ENCODE peak calls at places on chromosome 20, in seven cellular contexts. W is CD8-positive, alpha-beta T cell; E is endothelial cell of umbilical vein; M is cardiac muscle cell; X is heart right ventricle; T is lower lobe of right lung; V is breast epithelium. I is an unnamed sample.

GRCh38 chr20:41428285-41428684 is 61.7 kb upstream of the EMILIN3 start:
- DNase-seq in X (no peak), V (no peak), T (no peak), W (peak; percentile 26), M (no peak), E (no peak), I (peak; percentile 84)

GRCh38 chr20:24776755-24777271 is 172.3 kb upstream of the CST7 start:
- DNase-seq in E (no peak), W (no peak), M (no peak), X (no peak), T (no peak), V (no peak), I (no peak)

GRCh38 chr20:13105071-13105470 is 96.3 kb downstream of the SPTLC3 start:
- DNase-seq in M (no peak), V (no peak), W (no peak), E (no peak), T (no peak), X (no peak), I (no peak)

GRCh38 chr20:3172933-3173581 is at the start of gene LZTS3:
- DNase-seq in M (no peak), V (peak; percentile 77), W (peak; percentile 91), E (peak; percentile 60), T (peak; percentile 80), X (peak; percentile 75), I (no peak)

GRCh38 chr20:25356294-25356933 is 34.2 kb downstream of the ABHD12 start:
- DNase-seq in X (no peak), E (no peak), M (no peak), V (no peak), T (no peak), W (no peak), I (no peak)

GRCh38 chr20:43409041-43409913 is 48.4 kb upstream of the SRSF6 start:
- DNase-seq in T (no peak), V (no peak), M (peak; percentile 32), X (no peak), E (peak; percentile 38), W (no peak), I (no peak)

GRCh38 chr20:37378785-37379598 is 33.1 kb downstream of the SRC start:
- DNase-seq in X (no peak), W (no peak), T (peak; percentile 52), M (no peak), V (no peak), E (peak; percentile 55), I (no peak)

GRCh38 chr20:3423126-3423525 is 15.7 kb upstream of the DNAAF9 start:
- DNase-seq in V (no peak), X (no peak), E (no peak), W (no peak), M (no peak), T (no peak), I (no peak)

GRCh38 chr20:58699246-58700107 is 6.9 kb downstream of the NPEPL1 start:
- DNase-seq in T (no peak), E (no peak), W (no peak), V (no peak), X (no peak), M (no peak), I (no peak)

GRCh38 chr20:58550661-58551060 is 35.5 kb upstream of the APCDD1L start:
- DNase-seq in T (no peak), X (no peak), V (peak; percentile 22), W (no peak), E (peak; percentile 86), M (no peak), I (no peak)

GRCh38 chr20:4559106-4559505 is 162.6 kb upstream of the PRND start:
- DNase-seq in X (no peak), M (no peak), W (no peak), E (no peak), V (no peak), T (no peak), I (no peak)

GRCh38 chr20:910840-911770 is 5.0 kb downstream of the ANGPT4 start:
- DNase-seq in M (no peak), T (no peak), E (no peak), W (no peak), V (no peak), X (no peak), I (no peak)

GRCh38 chr20:48659888-48660287 is 167.9 kb downstream of the PREX1 start:
- DNase-seq in X (no peak), W (no peak), M (no peak), T (no peak), V (peak; percentile 72), E (peak; percentile 42), I (no peak)

GRCh38 chr20:37864275-37864674 is 38.7 kb upstream of the VSTM2L start:
- DNase-seq in T (no peak), M (no peak), V (no peak), W (no peak), E (no peak), X (no peak), I (no peak)

GRCh38 chr20:19693508-19693907 is 64.5 kb upstream of the RIN2 start:
- DNase-seq in E (no peak), X (no peak), V (no peak), T (no peak), W (no peak), M (no peak), I (no peak)

GRCh38 chr20:13148402-13148801 is 72.7 kb upstream of the ISM1 start:
- DNase-seq in V (no peak), W (no peak), T (no peak), X (no peak), E (no peak), M (no peak), I (no peak)

GRCh38 chr20:33697129-33697528 is 10.9 kb upstream of the E2F1 start:
- DNase-seq in V (no peak), X (peak; percentile 43), W (no peak), M (no peak), T (no peak), E (no peak), I (no peak)

GRCh38 chr20:16475225-16475624 is 98.0 kb downstream of the KIF16B start:
- DNase-seq in E (no peak), T (no peak), X (no peak), M (peak; percentile 12), V (no peak), W (no peak), I (no peak)

GRCh38 chr20:17024513-17025105 is 202.2 kb upstream of the PCSK2 start:
- DNase-seq in W (no peak), V (no peak), E (no peak), T (no peak), X (no peak), M (no peak), I (peak; percentile 1)

GRCh38 chr20:25041813-25042530 is 16.0 kb downstream of the ACSS1 start:
- DNase-seq in E (no peak), W (no peak), T (peak; percentile 30), V (no peak), M (no peak), X (no peak), I (no peak)

GRCh38 chr20:3090565-3090964 is 6.0 kb upstream of the AVP start:
- DNase-seq in X (no peak), W (no peak), M (no peak), V (no peak), T (no peak), E (no peak), I (no peak)

GRCh38 chr20:10511507-10512231 is 76.6 kb downstream of the SLX4IP start:
- DNase-seq in V (peak; percentile 85), E (peak; percentile 94), M (peak; percentile 58), X (peak; percentile 54), W (peak; percentile 46), T (peak; percentile 81), I (peak; percentile 95)

GRCh38 chr20:17227199-17227535 is 327 bp downstream of the PCSK2 start:
- DNase-seq in V (no peak), X (no peak), M (peak; percentile 11), T (peak; percentile 36), E (no peak), W (no peak), I (no peak)

GRCh38 chr20:14948416-14948815 is 611.0 kb upstream of the FLRT3 start:
- DNase-seq in T (no peak), M (peak; percentile 14), V (no peak), W (no peak), E (peak; percentile 9), X (no peak), I (no peak)
- TF ChIP-seq CTCF in T (no peak), M (no peak), V (no peak), W (no peak), E (peak; percentile 13), X (no peak), I (peak; percentile 45)

DNA sequence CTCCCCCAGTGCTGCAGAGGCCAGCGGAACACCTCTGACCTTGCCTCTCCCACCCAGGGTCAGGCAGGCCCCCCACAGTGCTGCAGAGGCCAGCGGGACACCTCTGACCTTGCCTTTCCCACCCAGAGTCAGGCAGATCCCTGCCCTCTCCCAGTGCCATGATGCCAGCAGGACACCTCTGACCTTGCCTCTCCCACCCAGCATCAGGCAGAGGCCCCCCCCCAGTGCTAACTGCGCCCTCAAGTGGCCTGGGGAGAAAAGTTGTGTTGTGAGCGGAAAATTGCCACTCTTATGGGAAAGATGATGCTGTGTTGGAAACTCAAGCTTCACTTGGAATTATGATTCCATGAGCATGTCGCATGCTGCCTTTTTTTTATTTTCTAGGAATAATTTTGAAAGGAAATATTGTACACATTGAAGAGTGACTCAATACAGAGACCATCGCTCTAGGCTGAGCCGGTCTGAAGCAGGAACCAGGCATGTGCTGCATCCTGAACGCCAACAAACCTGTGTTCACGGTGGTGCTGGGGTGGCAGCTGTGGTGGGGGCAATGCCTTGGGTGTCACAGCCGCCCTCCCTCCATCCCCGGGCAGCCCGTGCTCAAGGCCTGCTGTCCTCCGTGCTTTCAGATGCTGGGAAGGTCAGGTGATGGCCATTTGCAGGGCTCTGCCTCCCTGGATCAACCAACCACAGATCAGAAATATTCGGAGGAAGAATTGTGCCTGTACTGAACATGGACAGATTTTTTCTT is 98.6 kb downstream of the CDH4 start:
- DNase-seq in E (no peak), V (no peak), X (no peak), T (no peak), W (no peak), M (no peak), I (no peak)
- H3K27me3 ChIP-seq in E (no peaks in the 10 kb centered on the region), V (peaks cover 30% of the 10 kb centered on the region), X (peaks cover 31% of the 10 kb centered on the region), T (peaks cover 30% of the 10 kb centered on the region), W (no peaks in the 10 kb centered on the region), M (peaks cover 13% of the 10 kb centered on the region), I (no peaks in the 10 kb centered on the region)

GRCh38 chr20:44581515-44581914 is 864 bp upstream of the PKIG start:
- DNase-seq in W (no peak), T (no peak), E (peak; percentile 49), V (no peak), M (no peak), X (no peak), I (no peak)

GRCh38 chr20:44576297-44576696 is 6.1 kb upstream of the PKIG start:
- DNase-seq in W (no peak), X (no peak), T (no peak), E (peak; percentile 76), M (no peak), V (no peak), I (no peak)

GRCh38 chr20:44580581-44581268 is 1.7 kb upstream of the PKIG start:
- DNase-seq in X (no peak), W (no peak), V (no peak), T (no peak), E (peak; percentile 69), M (no peak), I (no peak)

GRCh38 chr20:44582321-44583025 is at the start of gene PKIG:
- DNase-seq in E (peak; percentile 96), W (no peak), T (no peak), X (no peak), V (no peak), M (no peak), I (peak; percentile 31)

GRCh38 chr20:44579313-44580090 is 2.9 kb upstream of the PKIG start:
- DNase-seq in M (no peak), X (no peak), T (no peak), W (no peak), E (peak; percentile 93), V (no peak), I (no peak)
- H3K4me1 ChIP-seq in M (peaks cover 20% of the 10 kb centered on the region), X (peaks cover 62% of the 10 kb centered on the region), T (peaks cover 47% of the 10 kb centered on the region), W (peaks cover 7% of the 10 kb centered on the region), E (peaks cover 63% of the 10 kb centered on the region), V (peaks cover 3% of the 10 kb centered on the region), I (peaks cover 11% of the 10 kb centered on the region)

GRCh38 chr20:53291548-53291947 is 302.1 kb downstream of the ZNF217 start:
- DNase-seq in W (no peak), X (no peak), V (no peak), E (no peak), T (no peak), M (peak; percentile 35), I (no peak)
- TF ChIP-seq CTCF in W (no peak), X (no peak), V (no peak), E (no peak), T (no peak), M (no peak), I (peak; percentile 5)